ENCODE peak calls at places on chromosomes 16 and 17, in four cellular contexts. L, Z, E and G are unnamed samples.

GRCh38 chr17:71432378-71433315 is 688.2 kb upstream of the SOX9 start:
- DNase-seq in L (no peak), Z (no peak), E (peak; percentile 83), G (no peak)

GRCh38 chr17:32565401-32565800 is 78.6 kb downstream of the CDK5R1 start:
- DNase-seq in L (no peak), Z (no peak), E (no peak), G (no peak)

GRCh38 chr17:57773557-57773956 is 28.5 kb upstream of the CCDC182 start:
- DNase-seq in L (no peak), Z (no peak), E (no peak), G (no peak)

GRCh38 chr17:80504671-80505413 is 28.4 kb upstream of the NPTX1 start:
- DNase-seq in L (no peak), Z (peak; percentile 51), E (no peak), G (no peak)

GRCh38 chr17:5821057-5821456 is 236.7 kb upstream of the NLRP1 start:
- DNase-seq in L (no peak), Z (no peak), E (peak; percentile 76), G (peak; percentile 31)

GRCh38 chr17:60416368-60416925 is 5.8 kb upstream of the CHCT1 start:
- DNase-seq in L (no peak), Z (no peak), E (no peak), G (no peak)

GRCh38 chr16:53678756-53679334 is 24.8 kb downstream of the RPGRIP1L start:
- DNase-seq in L (no peak), Z (no peak), E (no peak), G (no peak)

GRCh38 chr16:73569266-73569665 is 521.3 kb upstream of the ZFHX3 start:
- DNase-seq in L (no peak), Z (no peak), E (no peak), G (no peak)

GRCh38 chr17:61249649-61250301 is 149.9 kb upstream of the TBX2 start:
- DNase-seq in L (no peak), Z (no peak), E (no peak), G (no peak)

GRCh38 chr17:17424552-17424951 is 52.2 kb upstream of the MED9 start:
- DNase-seq in L (no peak), Z (peak; percentile 30), E (no peak), G (no peak)

GRCh38 chr17:14541714-14542113 is 240.8 kb downstream of the HS3ST3B1 start:
- DNase-seq in L (no peak), Z (no peak), E (no peak), G (no peak)

GRCh38 chr17:44220211-44221071 is 966 bp upstream of the UBTF start:
- DNase-seq in L (peak; percentile 53), Z (peak; percentile 77), E (peak; percentile 55), G (peak; percentile 74)

GRCh38 chr17:43905400-43905984 is 1.8 kb downstream of the MPP2 start:
- DNase-seq in L (no peak), Z (no peak), E (no peak), G (no peak)

GRCh38 chr16:53421248-53421647 is 13.0 kb upstream of the RBL2 start:
- DNase-seq in L (no peak), Z (no peak), E (no peak), G (no peak)

GRCh38 chr17:18187816-18188761 is 4.5 kb downstream of the ALKBH5 start:
- DNase-seq in L (no peak), Z (no peak), E (peak; percentile 67), G (peak; percentile 34)

GRCh38 chr16:66342294-66342900 is 24.1 kb upstream of the CDH5 start:
- DNase-seq in L (no peak), Z (peak; percentile 35), E (no peak), G (peak; percentile 19)

GRCh38 chr17:5128905-5129535 is 13.2 kb downstream of the USP6 start:
- DNase-seq in L (no peak), Z (no peak), E (no peak), G (no peak)

GRCh38 chr17:19457830-19458271 is 46.8 kb downstream of the RNF112 start:
- DNase-seq in L (no peak), Z (no peak), E (no peak), G (no peak)

GRCh38 chr16:89358030-89359005 is 132.0 kb downstream of the ANKRD11 start:
- DNase-seq in L (no peak), Z (no peak), E (no peak), G (peak; percentile 53)

GRCh38 chr16:23479138-23479537 is 26.1 kb upstream of the COG7 start:
- DNase-seq in L (no peak), Z (no peak), E (no peak), G (no peak)

GRCh38 chr17:58352018-58352842 is at the start of gene SUPT4H1:
- DNase-seq in L (peak; percentile 92), Z (peak; percentile 98), E (peak; percentile 95), G (peak; percentile 97)

GRCh38 chr17:82186221-82186620 is 26.4 kb downstream of the CCDC57 start:
- DNase-seq in L (no peak), Z (no peak), E (no peak), G (no peak)

GRCh38 chr16:48383204-48383876 is 1.9 kb downstream of the SIAH1 start:
- DNase-seq in L (no peak), Z (no peak), E (no peak), G (no peak)

GRCh38 chr17:76179496-76180467 is 38.7 kb upstream of the FOXJ1 start:
- DNase-seq in L (no peak), Z (peak; percentile 89), E (no peak), G (peak; percentile 82)

GRCh38 chr16:69476920-69477418 is 52.5 kb downstream of the CYB5B start:
- DNase-seq in L (no peak), Z (no peak), E (peak; percentile 76), G (no peak)

GRCh38 chr17:78585231-78585630 is 8.0 kb upstream of the DNAH17 start:
- DNase-seq in L (no peak), Z (no peak), E (no peak), G (no peak)

GRCh38 chr17:50264263-50265113 is 9.8 kb upstream of the TMEM92 start:
- DNase-seq in L (no peak), Z (no peak), E (no peak), G (no peak)

GRCh38 chr16:79599256-79599836 is 1.2 kb downstream of the MAF start:
- DNase-seq in L (no peak), Z (no peak), E (peak; percentile 55), G (no peak)
- TF ChIP-seq CTCF in L (no peak), Z (no peak), E (no peak), G (no peak)

GRCh38 chr16:86298166-86299131 is 211.9 kb upstream of the FOXF1 start:
- DNase-seq in L (peak; percentile 19), Z (no peak), E (no peak), G (no peak)

GRCh38 chr16:86302710-86303109 is 207.6 kb upstream of the FOXF1 start:
- DNase-seq in L (peak; percentile 13), Z (no peak), E (no peak), G (no peak)

GRCh38 chr16:86299882-86300490 is 210.3 kb upstream of the FOXF1 start:
- DNase-seq in L (peak; percentile 16), Z (no peak), E (no peak), G (no peak)

GRCh38 chr16:86303787-86304685 is 206.3 kb upstream of the FOXF1 start:
- DNase-seq in L (peak; percentile 30), Z (no peak), E (no peak), G (no peak)

GRCh38 chr16:86300746-86301480 is 209.4 kb upstream of the FOXF1 start:
- DNase-seq in L (peak; percentile 26), Z (no peak), E (no peak), G (no peak)
- H3K4me3 ChIP-seq in L (no peak overlapping the region), Z (no peak overlapping the region), E (no peak overlapping the region), G (no peak overlapping the region)

DNA sequence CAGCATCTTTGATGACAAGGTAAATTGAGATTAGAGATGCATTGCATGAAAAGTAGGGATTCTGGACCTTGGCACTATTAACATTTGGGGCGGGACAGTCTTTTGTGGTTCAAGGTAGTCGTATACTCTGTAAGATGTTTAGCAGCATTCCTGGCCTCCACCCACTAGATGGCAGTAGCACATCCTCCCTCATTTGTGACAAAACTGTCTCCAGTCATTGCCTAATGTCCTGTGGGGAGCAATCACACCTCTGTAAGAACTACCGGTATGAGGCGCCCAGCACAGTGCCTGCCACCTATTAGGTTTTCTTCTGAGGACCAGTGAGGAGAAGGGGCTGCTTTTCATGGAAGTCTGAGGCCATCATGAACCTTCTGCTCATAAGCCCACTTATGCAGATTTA is 180.8 kb downstream of the RBFOX1 start:
- DNase-seq in L (no peak), Z (peak; percentile 25), E (no peak), G (peak; percentile 5)
- TF ChIP-seq CTCF in L (no peak), Z (peak; percentile 80), E (no peak), G (no peak)

GRCh38 chr16:55035956-55036355 is 105.3 kb downstream of the IRX5 start:
- DNase-seq in L (no peak), Z (no peak), E (no peak), G (no peak)

GRCh38 chr16:55036371-55036821 is 105.7 kb downstream of the IRX5 start:
- DNase-seq in L (no peak), Z (no peak), E (no peak), G (no peak)

GRCh38 chr16:55037051-55037450 is 106.4 kb downstream of the IRX5 start:
- DNase-seq in L (no peak), Z (no peak), E (no peak), G (no peak)

GRCh38 chr16:55033225-55034156 is 102.8 kb downstream of the IRX5 start:
- DNase-seq in L (no peak), Z (no peak), E (no peak), G (no peak)

DNA sequence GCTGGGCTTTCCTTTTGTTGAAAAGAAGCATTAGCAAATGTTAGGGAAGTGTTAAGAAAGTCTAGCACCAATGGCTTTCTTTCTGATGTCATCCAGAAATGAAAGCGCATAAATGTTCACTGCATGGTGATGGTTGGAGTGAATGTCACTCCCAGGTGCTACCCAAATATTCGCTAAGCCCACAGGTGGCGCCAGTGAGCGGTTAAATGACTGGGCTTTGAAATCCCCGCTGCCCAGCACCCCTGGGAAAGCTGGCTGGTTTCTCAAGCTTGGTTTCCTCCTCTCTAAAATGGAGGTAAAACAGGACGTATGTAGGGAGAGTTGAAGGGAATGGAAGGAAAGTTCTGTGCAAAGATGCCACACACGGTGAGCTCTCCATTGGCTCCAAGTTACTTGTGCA is 104.4 kb downstream of the IRX5 start:
- DNase-seq in L (no peak), Z (peak; percentile 39), E (peak; percentile 25), G (peak; percentile 34)
- H3K4me3 ChIP-seq in L (no peak overlapping the region), Z (no peak overlapping the region), E (no peak overlapping the region), G (no peak overlapping the region)

DNA sequence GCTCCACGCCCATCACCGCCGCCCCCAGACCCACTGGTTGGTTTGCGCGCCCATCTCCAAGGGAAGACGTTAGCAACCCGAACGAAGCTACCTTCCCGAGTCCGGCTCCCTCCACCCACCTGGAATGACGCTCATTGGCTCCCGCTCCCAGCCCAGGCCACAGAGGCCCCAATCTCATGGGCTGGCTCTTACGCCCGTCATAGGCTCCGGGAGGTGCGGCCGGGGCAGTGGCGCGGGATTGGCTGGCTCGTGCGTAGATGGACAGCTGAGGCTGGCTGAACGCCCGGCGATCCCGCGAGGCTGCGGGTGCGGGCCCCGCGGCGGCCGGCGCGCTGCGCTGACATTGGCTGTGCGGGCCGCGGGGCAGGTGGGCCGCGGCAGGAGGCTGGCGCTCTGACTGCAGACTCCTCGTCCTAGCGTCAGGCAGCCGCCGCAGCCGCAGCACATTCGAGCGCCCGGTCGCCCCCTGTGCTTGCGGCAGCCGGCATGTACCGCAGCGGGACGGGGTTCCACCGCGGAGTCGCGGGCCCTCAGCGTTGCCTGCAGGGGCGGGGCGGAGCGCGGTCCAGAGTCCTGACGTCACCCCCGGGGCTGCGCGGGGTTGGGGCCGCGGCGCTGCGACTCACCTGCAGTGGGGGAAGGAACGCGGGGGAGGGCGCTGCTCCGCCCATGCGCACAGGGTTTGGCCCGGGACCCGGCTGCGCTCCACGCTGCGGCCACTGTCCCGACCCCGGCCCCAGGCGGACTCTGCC is 453 bp upstream of the MYH10 start:
- DNase-seq in L (peak; percentile 99), Z (peak; percentile 99), E (peak; percentile 100), G (peak; percentile 99)
- TF ChIP-seq CTCF in L (no peak), Z (peak; percentile 63), E (no peak), G (peak; percentile 12)

GRCh38 chr16:31403590-31404352 is 10.6 kb downstream of the ITGAD start:
- DNase-seq in L (no peak), Z (no peak), E (no peak), G (no peak)
- H3K4me3 ChIP-seq in L (no peak overlapping the region), Z (no peak overlapping the region), E (no peak overlapping the region), G (peak overlapping the region; percentile 32)